ENCODE peak calls at places on chromosome 21, in seven cellular contexts. C is hepatocyte, E is progenitor cell of endocrine pancreas, Z is transverse colon, U is GM12865, F is cardiac muscle cell, V is fibroblast of pulmonary artery. N is an unnamed sample.

GRCh38 chr21:43757601-43758000 is 18.5 kb downstream of the CSTB start:
- DNase-seq in U (no peak), V (no peak), F (no peak), E (no peak), C (no peak), Z (no peak), N (no peak)

GRCh38 chr21:45556645-45557601 is 14.7 kb upstream of the SLC19A1 start:
- DNase-seq in U (no peak), F (no peak), E (no peak), Z (no peak), V (no peak), C (no peak), N (no peak)

GRCh38 chr21:16058896-16059295 is 329.1 kb downstream of the USP25 start:
- DNase-seq in C (no peak), E (no peak), Z (no peak), F (no peak), V (no peak), U (no peak), N (no peak)

GRCh38 chr21:43921979-43922945 is 57.2 kb downstream of the AGPAT3 start:
- DNase-seq in C (no peak), F (no peak), V (peak; percentile 86), Z (no peak), E (no peak), U (peak; percentile 72), N (peak; percentile 82)

GRCh38 chr21:44813727-44814126 is 4.1 kb downstream of the SUMO3 start:
- DNase-seq in V (no peak), Z (no peak), F (no peak), E (no peak), C (no peak), U (no peak), N (no peak)

GRCh38 chr21:30408782-30409494 is 13.1 kb downstream of the KRTAP13-1 start:
- DNase-seq in F (peak; percentile 83), V (peak; percentile 74), U (peak; percentile 53), Z (peak; percentile 54), E (peak; percentile 48), C (peak; percentile 81), N (no peak)

GRCh38 chr21:44199448-44199847 is 41.3 kb downstream of the ICOSLG start:
- DNase-seq in C (peak; percentile 5), U (no peak), Z (peak; percentile 11), V (no peak), E (no peak), F (no peak), N (peak; percentile 5)

GRCh38 chr21:46191686-46192575 is 7.7 kb upstream of the SPATC1L start:
- DNase-seq in U (no peak), Z (no peak), E (no peak), V (no peak), F (no peak), C (peak; percentile 3), N (no peak)

GRCh38 chr21:45317401-45318145 is 29.9 kb upstream of the POFUT2 start:
- DNase-seq in C (no peak), V (peak; percentile 73), Z (no peak), U (no peak), F (no peak), E (no peak), N (no peak)

GRCh38 chr21:18053151-18053550 is 191.5 kb upstream of the CHODL start:
- DNase-seq in Z (no peak), V (no peak), E (no peak), U (no peak), F (no peak), C (no peak), N (no peak)

GRCh38 chr21:45153358-45154318 is 79.3 kb downstream of the ADARB1 start:
- DNase-seq in F (no peak), Z (no peak), V (no peak), E (no peak), C (no peak), U (no peak), N (no peak)

GRCh38 chr21:46429754-46430681 is 28.7 kb upstream of the DIP2A start:
- DNase-seq in Z (no peak), U (no peak), V (no peak), E (no peak), F (no peak), C (no peak), N (no peak)

GRCh38 chr21:35637431-35637830 is 422.9 kb downstream of the SETD4 start:
- DNase-seq in U (no peak), C (no peak), F (no peak), Z (no peak), V (peak; percentile 66), E (no peak), N (no peak)

GRCh38 chr21:27476696-27477095 is 509.8 kb upstream of the ADAMTS5 start:
- DNase-seq in Z (no peak), U (no peak), F (no peak), E (no peak), C (peak; percentile 30), V (peak; percentile 65), N (no peak)

GRCh38 chr21:42174173-42174572 is 44.8 kb upstream of the ABCG1 start:
- DNase-seq in Z (no peak), C (no peak), F (no peak), U (peak; percentile 31), E (no peak), V (no peak), N (no peak)

GRCh38 chr21:42171091-42172053 is 47.6 kb upstream of the ABCG1 start:
- DNase-seq in Z (peak; percentile 91), C (peak; percentile 46), E (no peak), F (no peak), V (no peak), U (no peak), N (no peak)

GRCh38 chr21:42172596-42173483 is 46.1 kb upstream of the ABCG1 start:
- DNase-seq in V (no peak), U (no peak), E (no peak), C (no peak), F (no peak), Z (no peak), N (no peak)

GRCh38 chr21:42176864-42177263 is 42.1 kb upstream of the ABCG1 start:
- DNase-seq in U (no peak), Z (no peak), F (no peak), V (no peak), C (no peak), E (no peak), N (no peak)

DNA sequence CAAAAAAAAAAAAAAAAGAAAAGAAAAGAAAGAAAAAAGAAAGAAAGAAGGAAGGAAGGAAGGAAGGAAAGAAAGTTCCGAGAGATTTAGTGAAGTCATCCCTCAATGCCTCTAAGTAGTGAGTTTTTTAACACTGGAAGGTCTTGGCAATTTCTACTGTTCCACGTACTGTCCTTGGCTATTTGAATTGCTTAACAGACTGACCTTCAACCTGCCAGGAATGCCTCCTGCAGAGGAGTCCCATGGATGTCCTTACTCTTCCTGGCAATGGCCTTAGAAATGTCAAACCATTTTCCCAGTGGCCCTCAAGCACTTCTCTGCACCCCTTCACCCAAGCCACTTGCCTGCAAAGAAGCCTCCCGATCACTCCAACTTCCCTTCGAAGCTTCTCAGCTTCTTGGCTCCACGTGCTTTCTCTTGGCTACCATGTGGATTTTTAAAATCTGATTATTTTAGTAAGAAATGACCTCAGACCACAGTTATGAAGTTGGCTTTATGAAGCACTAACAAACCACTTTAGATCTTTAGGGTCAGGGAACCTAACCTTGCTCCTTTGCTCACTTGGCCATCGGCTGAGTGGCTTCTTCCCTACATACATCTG is 43.7 kb upstream of the ABCG1 start:
- DNase-seq in C (no peak), E (no peak), U (no peak), V (no peak), F (no peak), Z (no peak), N (no peak)
- TF ChIP-seq CTCF in C (no peak), E (no peak), U (no peak), V (no peak), F (no peak), Z (no peak), N (no peak)

GRCh38 chr21:34357889-34358288 is 5.9 kb upstream of the KCNE2 start:
- DNase-seq in F (no peak), C (no peak), E (no peak), Z (no peak), U (no peak), V (no peak), N (no peak)

GRCh38 chr21:34362670-34363069 is 1.1 kb upstream of the KCNE2 start:
- DNase-seq in F (no peak), C (no peak), V (no peak), Z (no peak), E (no peak), U (no peak), N (no peak)

GRCh38 chr21:34362136-34362444 is 1.7 kb upstream of the KCNE2 start:
- DNase-seq in V (no peak), Z (no peak), F (no peak), E (no peak), C (no peak), U (no peak), N (no peak)

GRCh38 chr21:34358866-34359265 is 4.9 kb upstream of the KCNE2 start:
- DNase-seq in V (no peak), F (no peak), C (no peak), E (no peak), U (no peak), Z (no peak), N (no peak)

DNA sequence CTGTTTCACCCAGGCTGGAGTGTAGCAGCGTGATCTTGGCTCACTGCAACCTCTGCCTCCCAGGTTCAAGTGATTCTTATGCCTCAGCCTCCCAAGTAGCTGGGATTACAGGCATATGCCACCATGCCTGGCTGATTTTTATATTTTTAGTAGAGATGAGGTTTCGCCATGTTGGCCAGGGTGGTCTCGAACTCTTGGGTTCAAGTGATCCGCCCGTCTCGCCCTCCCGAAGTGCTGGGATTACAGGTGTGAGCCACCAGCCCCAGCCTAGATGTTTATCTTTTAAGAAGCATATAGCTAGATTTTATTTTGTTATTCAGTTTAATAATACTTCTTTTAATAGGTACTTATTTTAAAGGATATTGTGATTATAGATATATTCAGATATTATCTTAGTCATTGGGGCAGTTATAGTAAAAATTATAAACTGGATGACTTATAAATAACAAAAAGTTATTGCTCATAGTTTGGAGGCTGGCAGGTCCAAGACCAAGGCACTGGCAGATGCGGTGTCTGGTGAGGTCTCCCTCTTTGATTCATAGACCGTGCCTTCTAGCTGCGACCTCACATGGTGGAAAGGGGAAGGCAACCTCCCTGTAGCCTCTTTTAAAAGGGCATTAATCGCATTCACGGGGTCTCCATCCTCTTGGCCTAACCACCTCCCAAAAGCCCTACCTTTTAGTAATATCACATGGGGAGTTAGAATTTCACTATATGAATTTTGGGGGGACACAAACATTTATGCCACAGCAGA is 3.1 kb upstream of the KCNE2 start:
- DNase-seq in F (no peak), U (peak; percentile 34), C (no peak), V (no peak), Z (no peak), E (no peak), N (no peak)
- TF ChIP-seq CTCF in F (no peak), U (peak; percentile 15), C (no peak), V (no peak), Z (no peak), E (no peak), N (no peak)

DNA sequence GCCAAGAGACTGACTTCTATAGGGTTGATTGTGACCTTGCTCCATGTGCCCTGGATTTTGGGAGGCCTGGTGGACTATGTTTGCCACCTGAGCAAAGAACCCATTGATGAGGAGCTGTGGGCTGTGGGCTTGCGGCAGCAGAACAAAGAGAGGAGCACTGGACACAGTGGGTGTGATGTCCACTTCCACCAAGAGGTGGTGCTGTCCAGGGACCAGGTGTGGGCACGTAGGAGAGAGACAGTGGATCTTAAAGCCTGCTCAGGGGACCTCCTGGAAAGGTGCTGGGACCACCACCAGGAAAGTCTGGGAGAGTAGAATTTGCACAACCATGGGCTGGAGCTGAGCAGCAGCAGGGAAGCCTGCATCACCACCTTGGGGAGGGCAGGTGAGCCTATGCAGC is 106.7 kb upstream of the ETS2 start:
- DNase-seq in U (no peak), C (no peak), F (no peak), Z (no peak), E (no peak), V (no peak), N (no peak)
- TF ChIP-seq CTCF in U (no peak), C (no peak), F (peak; percentile 42), Z (no peak), E (peak; percentile 33), V (peak; percentile 19), N (no peak)

GRCh38 chr21:37642493-37642892 is 273.8 kb downstream of the KCNJ6 start:
- DNase-seq in Z (no peak), C (peak; percentile 44), U (peak; percentile 72), V (no peak), E (no peak), F (peak; percentile 47), N (no peak)
- TF ChIP-seq CTCF in Z (no peak), C (peak; percentile 42), U (peak; percentile 42), V (no peak), E (peak; percentile 53), F (no peak), N (peak; percentile 39)